ENCODE peak calls at places on chromosome 11, in ten cellular contexts. One of them, this sample, is unnamed.

GRCh38 chr11:116117326-116118137 is 613.3 kb upstream of the CADM1 start:
- DNase-seq in heart right ventricle: no peak
- DNase-seq in AG04450: no peak
- DNase-seq in lung: no peak
- DNase-seq in HCT116: no peak
- DNase-seq in OCI-LY7: no peak
- DNase-seq in uterus: no peak
- DNase-seq in WERI-Rb-1: no peak
- DNase-seq in neural progenitor cell: no peak
- DNase-seq in fibroblast of pulmonary artery: no peak
- DNase-seq in this sample: no peak

GRCh38 chr11:124758355-124759267 is 3.5 kb downstream of the ESAM start:
- DNase-seq in heart right ventricle: peak; percentile 70
- DNase-seq in AG04450: no peak
- DNase-seq in lung: peak; percentile 82
- DNase-seq in HCT116: peak; percentile 59
- DNase-seq in OCI-LY7: peak; percentile 79
- DNase-seq in uterus: peak; percentile 53
- DNase-seq in WERI-Rb-1: no peak
- DNase-seq in neural progenitor cell: peak; percentile 94
- DNase-seq in fibroblast of pulmonary artery: peak; percentile 64
- DNase-seq in this sample: no peak

GRCh38 chr11:133946541-133947297 is 10.0 kb downstream of the IGSF9B start:
- DNase-seq in heart right ventricle: peak; percentile 50
- DNase-seq in AG04450: no peak
- DNase-seq in lung: no peak
- DNase-seq in HCT116: no peak
- DNase-seq in OCI-LY7: no peak
- DNase-seq in uterus: no peak
- DNase-seq in WERI-Rb-1: peak; percentile 90
- DNase-seq in neural progenitor cell: peak; percentile 68
- DNase-seq in fibroblast of pulmonary artery: no peak
- DNase-seq in this sample: no peak

GRCh38 chr11:88421530-88421929 is 84.0 kb upstream of the CTSC start:
- DNase-seq in heart right ventricle: peak; percentile 29
- DNase-seq in AG04450: no peak
- DNase-seq in lung: peak; percentile 46
- DNase-seq in HCT116: no peak
- DNase-seq in OCI-LY7: no peak
- DNase-seq in uterus: no peak
- DNase-seq in WERI-Rb-1: no peak
- DNase-seq in neural progenitor cell: peak; percentile 6
- DNase-seq in fibroblast of pulmonary artery: peak; percentile 71
- DNase-seq in this sample: no peak

GRCh38 chr11:130165601-130166456 is 6.2 kb downstream of the ST14 start:
- DNase-seq in heart right ventricle: no peak
- DNase-seq in AG04450: no peak
- DNase-seq in lung: no peak
- DNase-seq in HCT116: no peak
- DNase-seq in OCI-LY7: peak; percentile 84
- DNase-seq in uterus: no peak
- DNase-seq in WERI-Rb-1: no peak
- DNase-seq in neural progenitor cell: no peak
- DNase-seq in fibroblast of pulmonary artery: no peak
- DNase-seq in this sample: no peak

GRCh38 chr11:121762820-121763219 is 310.1 kb upstream of the SORL1-AS1 start:
- DNase-seq in heart right ventricle: no peak
- DNase-seq in AG04450: no peak
- DNase-seq in lung: no peak
- DNase-seq in HCT116: no peak
- DNase-seq in OCI-LY7: peak; percentile 23
- DNase-seq in uterus: peak; percentile 29
- DNase-seq in WERI-Rb-1: peak; percentile 21
- DNase-seq in neural progenitor cell: peak; percentile 33
- DNase-seq in fibroblast of pulmonary artery: peak; percentile 47
- DNase-seq in this sample: no peak

GRCh38 chr11:267491-267994 is 10.7 kb upstream of the NLRP6 start:
- DNase-seq in heart right ventricle: no peak
- DNase-seq in AG04450: no peak
- DNase-seq in lung: peak; percentile 74
- DNase-seq in HCT116: no peak
- DNase-seq in OCI-LY7: peak; percentile 73
- DNase-seq in uterus: no peak
- DNase-seq in WERI-Rb-1: no peak
- DNase-seq in neural progenitor cell: no peak
- DNase-seq in fibroblast of pulmonary artery: no peak
- DNase-seq in this sample: no peak

GRCh38 chr11:79902493-79902892 is 461.7 kb upstream of the TENM4 start:
- DNase-seq in heart right ventricle: no peak
- DNase-seq in AG04450: no peak
- DNase-seq in lung: no peak
- DNase-seq in HCT116: no peak
- DNase-seq in OCI-LY7: no peak
- DNase-seq in uterus: no peak
- DNase-seq in WERI-Rb-1: no peak
- DNase-seq in neural progenitor cell: no peak
- DNase-seq in fibroblast of pulmonary artery: no peak
- DNase-seq in this sample: no peak

DNA sequence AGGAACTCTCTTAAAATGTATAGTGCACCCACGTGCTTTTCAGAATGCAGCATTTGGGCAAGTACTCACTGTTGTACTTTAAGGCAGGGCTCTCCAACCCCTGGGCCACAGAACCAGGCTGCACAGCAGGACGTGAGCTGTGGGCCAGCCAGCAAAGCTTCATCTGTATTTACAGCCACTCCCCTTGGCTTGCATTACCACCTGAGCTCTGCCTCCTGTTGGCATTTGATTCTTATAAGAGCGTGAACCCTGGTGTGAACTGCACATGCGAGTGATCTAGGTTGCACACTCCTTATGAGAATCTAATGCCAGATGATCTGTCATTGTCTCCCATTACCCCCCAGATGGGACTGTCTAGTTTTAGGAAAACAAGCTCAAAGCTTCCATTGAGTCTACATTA is 3.0 kb downstream of the C11orf58 start:
- DNase-seq in heart right ventricle: no peak
- DNase-seq in AG04450: no peak
- DNase-seq in lung: no peak
- DNase-seq in HCT116: no peak
- DNase-seq in OCI-LY7: peak; percentile 8
- DNase-seq in uterus: no peak
- DNase-seq in WERI-Rb-1: no peak
- DNase-seq in neural progenitor cell: no peak
- DNase-seq in fibroblast of pulmonary artery: no peak
- DNase-seq in this sample: no peak
- H3K4me3 ChIP-seq in heart right ventricle: no peak overlapping the region
- H3K4me3 ChIP-seq in AG04450: no peak overlapping the region
- H3K4me3 ChIP-seq in lung: no peak overlapping the region
- H3K4me3 ChIP-seq in HCT116: no peak overlapping the region
- H3K4me3 ChIP-seq in OCI-LY7: peak overlapping the region; percentile 44
- H3K4me3 ChIP-seq in uterus: no peak overlapping the region
- H3K4me3 ChIP-seq in WERI-Rb-1: no peak overlapping the region
- H3K4me3 ChIP-seq in neural progenitor cell: no peak overlapping the region
- H3K4me3 ChIP-seq in fibroblast of pulmonary artery: no peak overlapping the region
- H3K4me3 ChIP-seq in this sample: peak overlapping the region; percentile 2

GRCh38 chr11:8068605-8069221 is 12.3 kb upstream of the TUB start:
- DNase-seq in heart right ventricle: peak; percentile 76
- DNase-seq in AG04450: peak; percentile 74
- DNase-seq in lung: no peak
- DNase-seq in HCT116: no peak
- DNase-seq in OCI-LY7: no peak
- DNase-seq in uterus: peak; percentile 72
- DNase-seq in WERI-Rb-1: peak; percentile 54
- DNase-seq in neural progenitor cell: no peak
- DNase-seq in fibroblast of pulmonary artery: peak; percentile 77
- DNase-seq in this sample: no peak

GRCh38 chr11:8071616-8072581 is 9.1 kb upstream of the TUB start:
- DNase-seq in heart right ventricle: no peak
- DNase-seq in AG04450: no peak
- DNase-seq in lung: no peak
- DNase-seq in HCT116: no peak
- DNase-seq in OCI-LY7: no peak
- DNase-seq in uterus: no peak
- DNase-seq in WERI-Rb-1: no peak
- DNase-seq in neural progenitor cell: peak; percentile 81
- DNase-seq in fibroblast of pulmonary artery: no peak
- DNase-seq in this sample: no peak

GRCh38 chr11:8067929-8068575 is 13.0 kb upstream of the TUB start:
- DNase-seq in heart right ventricle: peak; percentile 30
- DNase-seq in AG04450: no peak
- DNase-seq in lung: no peak
- DNase-seq in HCT116: no peak
- DNase-seq in OCI-LY7: no peak
- DNase-seq in uterus: no peak
- DNase-seq in WERI-Rb-1: no peak
- DNase-seq in neural progenitor cell: no peak
- DNase-seq in fibroblast of pulmonary artery: no peak
- DNase-seq in this sample: no peak

GRCh38 chr11:8069771-8070170 is 11.2 kb upstream of the TUB start:
- DNase-seq in heart right ventricle: no peak
- DNase-seq in AG04450: no peak
- DNase-seq in lung: no peak
- DNase-seq in HCT116: no peak
- DNase-seq in OCI-LY7: no peak
- DNase-seq in uterus: no peak
- DNase-seq in WERI-Rb-1: no peak
- DNase-seq in neural progenitor cell: no peak
- DNase-seq in fibroblast of pulmonary artery: no peak
- DNase-seq in this sample: no peak

GRCh38 chr11:8070417-8071101 is 10.5 kb upstream of the TUB start:
- DNase-seq in heart right ventricle: no peak
- DNase-seq in AG04450: no peak
- DNase-seq in lung: no peak
- DNase-seq in HCT116: peak; percentile 21
- DNase-seq in OCI-LY7: peak; percentile 33
- DNase-seq in uterus: no peak
- DNase-seq in WERI-Rb-1: no peak
- DNase-seq in neural progenitor cell: peak; percentile 45
- DNase-seq in fibroblast of pulmonary artery: peak; percentile 62
- DNase-seq in this sample: no peak
- TF ChIP-seq CTCF in heart right ventricle: peak; percentile 54
- TF ChIP-seq CTCF in AG04450: peak; percentile 53
- TF ChIP-seq CTCF in lung: no peak
- TF ChIP-seq CTCF in HCT116: peak; percentile 41
- TF ChIP-seq CTCF in OCI-LY7: peak; percentile 74
- TF ChIP-seq CTCF in uterus: peak; percentile 37
- TF ChIP-seq CTCF in WERI-Rb-1: peak; percentile 10
- TF ChIP-seq CTCF in neural progenitor cell: peak; percentile 49
- TF ChIP-seq CTCF in fibroblast of pulmonary artery: peak; percentile 48
- TF ChIP-seq CTCF in this sample: peak; percentile 32

DNA sequence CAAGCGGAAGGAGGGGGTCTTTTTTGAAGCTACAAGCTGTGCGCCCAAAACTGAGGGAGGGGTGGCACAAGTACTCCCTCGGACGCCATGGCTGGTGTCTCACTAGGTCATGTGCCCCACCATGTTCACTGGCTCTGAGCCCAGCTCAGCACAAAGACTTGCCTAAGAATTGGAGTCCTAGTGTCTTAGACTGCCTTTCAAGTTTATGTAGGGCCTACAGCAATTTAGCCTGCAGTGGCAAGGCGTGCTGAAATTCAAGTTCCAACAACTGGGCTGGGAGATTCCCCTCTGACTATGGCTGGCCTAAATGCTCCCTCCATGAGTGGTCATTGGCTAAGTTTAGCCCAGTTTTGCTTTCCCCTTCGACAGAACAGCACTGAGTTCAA is 27.3 kb downstream of the FCHSD2 start:
- DNase-seq in heart right ventricle: no peak
- DNase-seq in AG04450: no peak
- DNase-seq in lung: no peak
- DNase-seq in HCT116: no peak
- DNase-seq in OCI-LY7: no peak
- DNase-seq in uterus: no peak
- DNase-seq in WERI-Rb-1: no peak
- DNase-seq in neural progenitor cell: no peak
- DNase-seq in fibroblast of pulmonary artery: no peak
- DNase-seq in this sample: no peak
- H3K4me3 ChIP-seq in heart right ventricle: no peak overlapping the region
- H3K4me3 ChIP-seq in AG04450: no peak overlapping the region
- H3K4me3 ChIP-seq in lung: no peak overlapping the region
- H3K4me3 ChIP-seq in HCT116: no peak overlapping the region
- H3K4me3 ChIP-seq in OCI-LY7: no peak overlapping the region
- H3K4me3 ChIP-seq in uterus: no peak overlapping the region
- H3K4me3 ChIP-seq in WERI-Rb-1: no peak overlapping the region
- H3K4me3 ChIP-seq in neural progenitor cell: no peak overlapping the region
- H3K4me3 ChIP-seq in fibroblast of pulmonary artery: no peak overlapping the region
- H3K4me3 ChIP-seq in this sample: no peak overlapping the region

GRCh38 chr11:42524534-42525227 is 787.1 kb upstream of the API5 start:
- DNase-seq in heart right ventricle: peak; percentile 29
- DNase-seq in AG04450: no peak
- DNase-seq in lung: peak; percentile 33
- DNase-seq in HCT116: no peak
- DNase-seq in OCI-LY7: peak; percentile 50
- DNase-seq in uterus: peak; percentile 13
- DNase-seq in WERI-Rb-1: peak; percentile 44
- DNase-seq in neural progenitor cell: peak; percentile 84
- DNase-seq in fibroblast of pulmonary artery: peak; percentile 82
- DNase-seq in this sample: peak; percentile 1
- TF ChIP-seq CTCF in heart right ventricle: peak; percentile 69
- TF ChIP-seq CTCF in AG04450: no peak
- TF ChIP-seq CTCF in lung: peak; percentile 45
- TF ChIP-seq CTCF in HCT116: no peak
- TF ChIP-seq CTCF in OCI-LY7: peak; percentile 86
- TF ChIP-seq CTCF in uterus: peak; percentile 53
- TF ChIP-seq CTCF in WERI-Rb-1: peak; percentile 82
- TF ChIP-seq CTCF in neural progenitor cell: peak; percentile 89
- TF ChIP-seq CTCF in fibroblast of pulmonary artery: peak; percentile 91
- TF ChIP-seq CTCF in this sample: peak; percentile 58

DNA sequence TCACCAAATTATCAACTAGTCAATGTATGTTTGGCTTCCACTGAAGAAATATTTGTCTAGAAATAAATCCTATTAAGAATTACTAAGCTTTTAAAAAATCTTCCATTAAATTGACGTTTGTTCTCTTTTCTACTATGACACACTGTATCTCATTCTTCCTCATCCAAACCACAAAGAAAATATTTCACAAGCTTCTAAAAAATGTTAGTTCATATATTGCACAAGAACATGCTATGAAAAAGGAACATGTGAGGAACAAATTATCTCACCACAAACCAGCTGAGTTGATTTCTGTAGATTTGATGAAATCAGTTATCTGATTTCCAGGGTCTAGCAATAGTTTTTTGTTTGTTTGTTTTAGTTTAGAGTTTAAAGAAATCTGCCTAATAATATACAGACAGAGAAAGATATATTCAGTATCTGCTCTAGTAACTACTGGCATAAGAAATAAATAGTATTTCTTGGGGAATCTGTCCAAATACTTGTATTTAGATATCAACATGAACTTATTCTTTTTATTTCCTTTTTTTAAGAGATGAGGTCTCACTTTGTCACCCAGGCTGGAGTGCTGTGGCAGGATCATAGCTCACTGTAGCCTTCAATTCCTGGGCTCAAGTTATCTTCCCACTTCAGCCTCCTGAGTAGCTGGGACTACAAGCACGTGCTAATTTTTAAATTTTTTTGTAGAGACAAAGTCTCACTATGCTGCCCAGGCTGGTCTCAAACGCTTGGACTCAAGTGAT is 161.7 kb downstream of the ATG16L2 start:
- DNase-seq in heart right ventricle: no peak
- DNase-seq in AG04450: peak; percentile 59
- DNase-seq in lung: no peak
- DNase-seq in HCT116: no peak
- DNase-seq in OCI-LY7: no peak
- DNase-seq in uterus: no peak
- DNase-seq in WERI-Rb-1: no peak
- DNase-seq in neural progenitor cell: no peak
- DNase-seq in fibroblast of pulmonary artery: peak; percentile 91
- DNase-seq in this sample: no peak
- H3K4me3 ChIP-seq in heart right ventricle: no peak overlapping the region
- H3K4me3 ChIP-seq in AG04450: no peak overlapping the region
- H3K4me3 ChIP-seq in lung: no peak overlapping the region
- H3K4me3 ChIP-seq in HCT116: no peak overlapping the region
- H3K4me3 ChIP-seq in OCI-LY7: no peak overlapping the region
- H3K4me3 ChIP-seq in uterus: no peak overlapping the region
- H3K4me3 ChIP-seq in WERI-Rb-1: no peak overlapping the region
- H3K4me3 ChIP-seq in neural progenitor cell: no peak overlapping the region
- H3K4me3 ChIP-seq in fibroblast of pulmonary artery: no peak overlapping the region
- H3K4me3 ChIP-seq in this sample: no peak overlapping the region

This sample was measured in HFF-Myc.